ENCODE peak calls at places on chromosomes 12 and 14, in seven cellular contexts. One of them, this sample, is unnamed.

GRCh38 chr14:21476526-21476924 is 234 bp downstream of the RAB2B start:
- DNase-seq in IMR-90: no peak
- DNase-seq in A549: peak
- DNase-seq in K562: peak
- DNase-seq in HepG2: peak
- DNase-seq in HCT116: no peak
- DNase-seq in GM12878: no peak
- DNase-seq in this sample: no peak

GRCh38 chr12:53047221-53048032 is 2.4 kb upstream of the TNS2 start:
- DNase-seq in K562: peak
- DNase-seq in GM12878: no peak
- DNase-seq in HCT116: no peak
- DNase-seq in IMR-90: peak
- DNase-seq in A549: peak
- DNase-seq in HepG2: peak
- DNase-seq in this sample: no peak

GRCh38 chr12:69639400-69640016 is 28.8 kb upstream of the LRRC10 start:
- DNase-seq in A549: peak
- DNase-seq in IMR-90: peak
- DNase-seq in K562: peak
- DNase-seq in HepG2: peak
- DNase-seq in GM12878: peak
- DNase-seq in HCT116: peak
- DNase-seq in this sample: peak

GRCh38 chr14:65206448-65207096 is 104.3 kb upstream of the MAX start:
- DNase-seq in HepG2: no peak
- DNase-seq in HCT116: no peak
- DNase-seq in GM12878: peak
- DNase-seq in A549: no peak
- DNase-seq in IMR-90: peak
- DNase-seq in K562: no peak
- DNase-seq in this sample: no peak

GRCh38 chr14:49315570-49315969 is 270.6 kb downstream of the RPS29 start:
- DNase-seq in HCT116: no peak
- DNase-seq in HepG2: no peak
- DNase-seq in A549: no peak
- DNase-seq in GM12878: no peak
- DNase-seq in K562: no peak
- DNase-seq in IMR-90: no peak
- DNase-seq in this sample: no peak

GRCh38 chr14:60506010-60506409 is 2.9 kb upstream of the SIX6 start:
- DNase-seq in IMR-90: no peak
- DNase-seq in HepG2: no peak
- DNase-seq in A549: no peak
- DNase-seq in HCT116: no peak
- DNase-seq in K562: no peak
- DNase-seq in GM12878: no peak
- DNase-seq in this sample: no peak

GRCh38 chr12:42394429-42394828 is 68.5 kb downstream of the PPHLN1 start:
- DNase-seq in GM12878: no peak
- DNase-seq in IMR-90: no peak
- DNase-seq in K562: no peak
- DNase-seq in A549: no peak
- DNase-seq in HCT116: no peak
- DNase-seq in HepG2: no peak
- DNase-seq in this sample: no peak

GRCh38 chr12:28189774-28190320 is 409 bp upstream of the CCDC91 start:
- DNase-seq in HCT116: no peak
- DNase-seq in K562: peak
- DNase-seq in A549: peak
- DNase-seq in IMR-90: no peak
- DNase-seq in GM12878: no peak
- DNase-seq in HepG2: no peak
- DNase-seq in this sample: no peak

GRCh38 chr12:4214912-4215861 is 58.4 kb upstream of the CCND2 start:
- DNase-seq in A549: no peak
- DNase-seq in HCT116: no peak
- DNase-seq in IMR-90: no peak
- DNase-seq in GM12878: peak
- DNase-seq in K562: peak
- DNase-seq in HepG2: no peak
- DNase-seq in this sample: no peak

GRCh38 chr14:20836668-20837338 is 34.2 kb upstream of the RNASE1 start:
- DNase-seq in HepG2: peak
- DNase-seq in IMR-90: peak
- DNase-seq in GM12878: no peak
- DNase-seq in K562: peak
- DNase-seq in A549: peak
- DNase-seq in HCT116: peak
- DNase-seq in this sample: no peak

GRCh38 chr12:11839093-11839641 is 189.7 kb downstream of the ETV6 start:
- DNase-seq in HepG2: no peak
- DNase-seq in A549: no peak
- DNase-seq in K562: peak
- DNase-seq in GM12878: no peak
- DNase-seq in IMR-90: peak
- DNase-seq in HCT116: no peak
- DNase-seq in this sample: no peak

GRCh38 chr14:93103392-93104080 is 12.2 kb downstream of the ITPK1 start:
- DNase-seq in HepG2: no peak
- DNase-seq in IMR-90: no peak
- DNase-seq in A549: no peak
- DNase-seq in K562: no peak
- DNase-seq in GM12878: peak
- DNase-seq in HCT116: no peak
- DNase-seq in this sample: no peak

DNA sequence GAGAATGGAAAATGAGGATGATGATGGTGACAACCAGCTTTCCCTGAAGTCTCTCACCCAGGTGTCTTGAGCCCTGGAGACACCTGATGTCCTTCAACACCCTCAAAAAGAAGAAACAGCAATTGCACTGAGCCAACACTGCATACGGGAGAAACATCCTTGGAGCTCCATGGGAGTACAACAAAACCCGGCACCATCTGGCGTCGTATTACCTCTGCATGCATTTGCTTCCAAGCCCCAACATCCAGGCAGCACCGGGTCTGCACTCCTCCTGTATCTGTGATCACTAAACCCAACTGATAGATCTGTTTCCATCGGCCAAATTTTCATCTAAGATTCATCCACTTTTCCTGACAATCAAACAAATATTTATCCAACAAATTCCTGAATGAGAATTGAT is 249.9 kb downstream of the DPF3 start:
- DNase-seq in HepG2: no peak
- DNase-seq in GM12878: no peak
- DNase-seq in IMR-90: peak
- DNase-seq in A549: no peak
- DNase-seq in HCT116: no peak
- DNase-seq in K562: no peak
- DNase-seq in this sample: no peak
- TF ChIP-seq RAD21 in HepG2: no peak
- TF ChIP-seq RAD21 in GM12878: no peak
- TF ChIP-seq RAD21 in IMR-90: no peak
- TF ChIP-seq RAD21 in A549: no peak
- TF ChIP-seq RAD21 in HCT116: no peak
- TF ChIP-seq RAD21 in K562: no peak
- TF ChIP-seq RAD21 in this sample: no peak

DNA sequence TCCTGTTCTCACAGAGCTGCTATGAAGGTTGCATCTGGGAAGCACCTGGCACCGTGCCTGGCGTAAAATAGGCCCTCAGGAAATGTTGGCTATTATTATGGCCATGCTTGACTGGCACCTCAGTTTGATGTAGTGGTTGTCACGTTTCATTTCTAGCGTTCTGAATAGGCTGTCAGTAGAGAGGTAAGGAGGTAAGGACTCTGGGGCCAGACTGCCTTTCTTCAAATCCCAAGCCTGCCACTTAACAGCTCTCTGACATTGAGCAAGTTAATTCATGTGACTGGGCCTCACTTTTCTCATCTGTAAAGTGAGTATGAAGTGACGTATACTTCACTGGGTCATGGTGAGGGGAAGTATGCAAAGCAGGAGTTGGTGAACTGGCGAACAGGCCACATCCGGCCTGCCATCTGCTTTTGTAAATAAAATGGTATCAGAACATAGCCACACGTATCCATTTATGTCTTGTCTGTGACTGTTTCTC is 196.2 kb downstream of the CACNA1C start:
- DNase-seq in IMR-90: peak
- DNase-seq in A549: no peak
- DNase-seq in HepG2: no peak
- DNase-seq in K562: no peak
- DNase-seq in GM12878: peak
- DNase-seq in HCT116: no peak
- DNase-seq in this sample: no peak
- TF ChIP-seq RAD21 in IMR-90: no peak
- TF ChIP-seq RAD21 in A549: no peak
- TF ChIP-seq RAD21 in HepG2: no peak
- TF ChIP-seq RAD21 in K562: no peak
- TF ChIP-seq RAD21 in GM12878: no peak
- TF ChIP-seq RAD21 in HCT116: no peak
- TF ChIP-seq RAD21 in this sample: no peak

DNA sequence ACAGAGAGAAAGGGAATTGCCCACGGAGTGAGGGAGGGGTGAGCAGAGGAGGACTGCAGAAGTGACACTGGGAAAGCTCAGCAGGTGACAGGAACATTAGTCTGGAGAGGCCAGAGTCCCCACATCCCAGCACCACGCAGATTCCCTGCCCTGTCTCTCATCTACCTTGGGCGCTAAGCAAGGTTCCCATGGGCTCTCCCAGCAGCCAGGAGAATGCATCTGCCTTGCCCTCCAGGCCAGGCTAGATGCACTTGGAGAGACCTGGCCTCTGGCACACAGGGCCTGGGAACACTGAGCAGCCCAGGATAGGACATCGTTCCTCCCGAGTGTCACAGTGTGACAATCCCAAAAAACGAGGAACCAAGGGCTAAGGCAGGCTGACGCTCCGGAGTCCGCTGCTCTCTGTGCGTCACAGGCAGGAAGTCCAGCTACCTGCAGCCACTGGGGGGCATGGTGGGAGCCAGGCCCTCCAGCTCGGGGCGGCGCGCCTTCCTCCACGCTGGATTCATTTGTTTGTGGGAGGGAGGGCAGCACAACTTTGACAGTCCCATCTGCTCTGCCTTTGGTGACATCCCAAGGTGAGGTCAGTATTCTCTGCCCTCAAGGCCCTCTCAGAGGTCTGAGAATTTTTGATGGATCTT is 5.4 kb upstream of the NGB start:
- DNase-seq in A549: no peak
- DNase-seq in HCT116: no peak
- DNase-seq in HepG2: no peak
- DNase-seq in GM12878: no peak
- DNase-seq in K562: no peak
- DNase-seq in IMR-90: no peak
- DNase-seq in this sample: no peak
- TF ChIP-seq RAD21 in A549: no peak
- TF ChIP-seq RAD21 in HCT116: no peak
- TF ChIP-seq RAD21 in HepG2: no peak
- TF ChIP-seq RAD21 in GM12878: no peak
- TF ChIP-seq RAD21 in K562: no peak
- TF ChIP-seq RAD21 in IMR-90: no peak
- TF ChIP-seq RAD21 in this sample: no peak

DNA sequence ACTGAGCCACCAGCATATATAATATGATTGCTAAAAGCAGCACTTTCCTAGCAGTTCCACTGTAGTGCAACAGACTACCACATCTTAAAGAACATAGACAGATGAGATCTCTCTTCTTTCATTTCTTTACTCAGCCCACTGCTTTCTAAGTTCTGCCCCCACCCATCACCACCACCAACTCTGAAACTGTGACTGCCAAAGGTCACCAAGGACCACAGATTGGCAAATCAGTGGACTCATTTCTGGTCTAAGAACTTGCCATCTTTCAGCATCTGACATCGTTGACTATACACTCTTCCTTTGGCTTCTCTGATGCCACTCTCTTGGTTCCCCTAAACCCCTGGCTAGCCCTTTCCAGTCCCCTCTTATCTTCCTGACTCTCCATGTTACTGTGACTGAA is 38.4 kb downstream of the IFNG start:
- DNase-seq in K562: no peak
- DNase-seq in A549: no peak
- DNase-seq in HCT116: no peak
- DNase-seq in HepG2: no peak
- DNase-seq in GM12878: no peak
- DNase-seq in IMR-90: no peak
- DNase-seq in this sample: no peak
- TF ChIP-seq RAD21 in K562: no peak
- TF ChIP-seq RAD21 in A549: no peak
- TF ChIP-seq RAD21 in HCT116: no peak
- TF ChIP-seq RAD21 in HepG2: no peak
- TF ChIP-seq RAD21 in GM12878: no peak
- TF ChIP-seq RAD21 in IMR-90: no peak
- TF ChIP-seq RAD21 in this sample: no peak

DNA sequence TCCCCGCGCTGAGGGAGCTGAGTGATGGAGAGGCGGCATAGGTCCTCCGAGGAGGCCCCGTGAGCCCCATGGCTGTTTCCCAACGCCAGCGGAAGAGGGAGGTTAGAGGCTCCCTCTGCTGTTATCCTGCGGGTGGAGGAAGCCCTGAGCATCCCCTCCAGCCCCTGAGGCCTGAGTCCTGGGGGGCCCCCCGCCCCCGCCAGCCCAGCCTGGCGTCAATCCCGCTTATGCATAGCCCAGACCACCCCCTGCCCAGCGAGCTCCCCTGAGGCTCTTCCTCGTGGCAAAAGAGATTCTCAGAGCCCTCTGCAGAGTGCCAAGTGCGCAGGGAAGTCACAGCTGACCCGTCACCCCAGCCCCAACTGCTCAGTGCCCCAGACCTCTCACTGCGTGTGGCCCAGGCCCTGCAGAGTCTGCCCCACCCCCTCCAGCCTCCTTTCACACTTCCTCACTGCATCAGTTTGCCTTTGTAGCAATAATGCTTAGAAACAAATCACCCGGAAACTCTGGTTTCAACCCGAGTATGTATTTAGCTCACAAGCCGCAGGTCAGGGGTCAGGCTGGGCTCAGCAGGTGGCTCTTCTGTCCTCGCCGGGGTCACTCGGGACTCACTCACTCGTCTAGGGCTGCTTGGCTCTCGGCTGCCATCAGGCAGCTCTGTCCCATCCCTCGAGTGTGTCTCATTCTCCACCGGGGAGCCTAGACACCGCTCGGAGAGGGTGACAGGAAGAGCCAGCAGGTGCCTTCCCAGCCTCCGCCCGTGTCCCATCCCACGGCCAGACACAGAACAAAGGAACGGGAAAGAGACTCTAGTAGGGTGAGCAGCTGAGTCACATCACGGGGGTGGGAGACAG is 44.8 kb upstream of the GALNT9 start:
- DNase-seq in K562: no peak
- DNase-seq in A549: no peak
- DNase-seq in GM12878: no peak
- DNase-seq in IMR-90: no peak
- DNase-seq in HCT116: no peak
- DNase-seq in HepG2: no peak
- DNase-seq in this sample: no peak
- TF ChIP-seq RAD21 in K562: no peak
- TF ChIP-seq RAD21 in A549: no peak
- TF ChIP-seq RAD21 in GM12878: no peak
- TF ChIP-seq RAD21 in IMR-90: peak
- TF ChIP-seq RAD21 in HCT116: no peak
- TF ChIP-seq RAD21 in HepG2: no peak
- TF ChIP-seq RAD21 in this sample: no peak

This sample was measured in H1.